ENCODE peak calls at places on chromosomes 6 and 20, in five cellular contexts. D is HepG2, B is H1, L is NT2/D1, O is GM12878. E is an unnamed sample.

GRCh38 chr20:52954849-52955248 is 17.3 kb upstream of the TSHZ2 start:
- DNase-seq in B (no peak), L (no peak), O (no peak), D (no peak), E (no peak)

GRCh38 chr6:25490018-25490865 is 161.8 kb upstream of the SCGN start:
- DNase-seq in B (peak), L (peak), O (peak), D (peak), E (peak)

GRCh38 chr6:134640229-134640628 is 309.7 kb downstream of the ALDH8A1 start:
- DNase-seq in B (no peak), D (no peak), O (no peak), L (no peak), E (no peak)

GRCh38 chr20:14716251-14716650 is 378.8 kb upstream of the FLRT3 start:
- DNase-seq in B (peak), D (no peak), O (no peak), L (peak), E (no peak)

GRCh38 chr6:162543221-162543620 is 184.3 kb downstream of the PRKN start:
- DNase-seq in L (no peak), D (no peak), B (no peak), O (no peak), E (no peak)

GRCh38 chr20:680638-681037 is 5.0 kb upstream of the SCRT2 start:
- DNase-seq in D (no peak), O (no peak), B (no peak), L (no peak), E (no peak)

GRCh38 chr6:21648475-21649050 is 55.0 kb downstream of the SOX4 start:
- DNase-seq in O (no peak), B (no peak), D (no peak), L (no peak), E (no peak)

GRCh38 chr6:9140861-9141534 is 705.7 kb upstream of the SLC35B3 start:
- DNase-seq in L (no peak), O (no peak), D (no peak), B (no peak), E (no peak)

GRCh38 chr20:35360033-35360432 is 51.7 kb downstream of the UQCC1 start:
- DNase-seq in B (no peak), D (no peak), O (no peak), L (no peak), E (no peak)

DNA sequence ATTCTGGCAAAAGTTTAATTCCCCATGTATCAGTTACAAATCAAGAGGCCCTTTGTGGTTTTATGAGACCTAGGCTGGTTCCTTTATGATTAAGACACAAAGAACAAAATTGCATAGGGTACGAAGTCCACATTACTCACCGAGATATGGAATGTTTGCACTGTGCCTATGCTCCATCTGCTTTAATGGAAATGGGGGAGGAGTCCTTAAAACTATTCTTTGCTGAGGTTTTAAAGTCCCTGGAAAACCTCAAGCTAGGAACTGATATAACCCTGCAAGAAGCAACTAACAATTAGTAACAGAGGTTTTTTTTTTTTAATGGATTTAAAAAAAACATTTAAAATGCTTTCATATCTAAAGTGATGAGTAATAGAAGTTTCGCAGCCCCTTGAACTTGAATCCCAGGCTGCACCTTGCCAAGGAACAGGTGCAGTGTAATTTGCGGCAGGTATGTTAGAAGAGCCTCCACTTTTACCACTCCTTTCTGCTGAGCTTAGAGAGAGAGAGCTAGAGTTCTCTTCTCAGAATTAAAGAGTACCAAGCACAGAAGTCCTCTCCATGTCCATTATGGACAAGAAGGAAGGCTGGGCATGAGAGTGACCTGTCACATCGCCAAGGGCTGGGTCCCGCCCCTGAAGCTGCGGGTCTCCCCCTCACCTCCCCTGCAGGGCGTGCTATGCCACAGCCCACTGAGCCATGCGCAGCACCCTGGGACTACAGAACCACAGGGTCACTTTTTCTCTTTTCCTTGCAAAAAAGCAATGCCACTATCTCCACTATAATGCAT is 2.3 kb downstream of the SERPINB1 start:
- DNase-seq in O (no peak), B (no peak), D (peak), L (no peak), E (no peak)
- TF ChIP-seq SUZ12 in O (no peak), B (no peak), D (no peak), L (no peak), E (no peak)

GRCh38 chr20:50200482-50201104 is 10.0 kb downstream of the CEBPB start:
- DNase-seq in L (no peak), B (no peak), O (no peak), D (no peak), E (no peak)
- TF ChIP-seq SUZ12 in L (no peak), B (no peak), O (no peak), D (no peak), E (no peak)

DNA sequence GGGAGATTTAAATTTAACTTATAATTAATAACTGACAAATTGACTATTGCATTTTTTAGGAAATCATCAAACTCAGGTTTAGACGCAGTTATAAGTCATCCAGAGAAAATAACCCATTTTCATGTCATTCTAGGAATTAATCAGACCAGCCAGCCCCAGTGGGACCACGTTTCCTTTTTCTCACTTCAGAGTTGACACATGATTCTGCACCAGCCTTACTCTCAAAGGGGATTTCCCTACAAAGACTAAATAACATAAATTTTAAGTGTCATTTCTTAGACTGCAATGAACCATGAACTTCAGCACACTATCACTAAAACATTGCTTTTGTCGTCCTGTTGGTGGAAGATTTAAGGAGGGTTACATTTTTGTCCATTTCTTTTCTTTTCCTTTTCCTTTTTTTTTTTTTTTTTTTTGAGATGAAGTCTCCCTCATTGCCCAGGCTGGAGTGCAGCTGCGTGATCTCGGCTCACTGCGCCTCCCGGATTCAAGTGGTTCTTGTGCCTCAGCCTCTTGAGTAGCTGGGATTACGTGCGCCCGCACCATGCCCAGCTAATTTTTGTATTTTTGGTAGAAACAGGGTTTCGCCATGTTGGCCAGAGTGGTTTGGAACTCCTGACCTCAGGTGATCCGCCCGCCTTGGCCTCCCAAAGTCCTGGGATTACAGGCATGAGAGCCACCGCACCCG is 3.6 kb downstream of the IPCEF1 start:
- DNase-seq in B (no peak), D (no peak), O (peak), L (no peak), E (no peak)
- TF ChIP-seq SUZ12 in B (no peak), D (no peak), O (no peak), L (no peak), E (no peak)

GRCh38 chr6:32689531-32690505 is 23.4 kb upstream of the HLA-DQB1 start:
- DNase-seq in D (no peak), L (no peak), B (no peak), O (peak), E (no peak)
- TF ChIP-seq SUZ12 in D (no peak), L (no peak), B (no peak), O (no peak), E (no peak)

GRCh38 chr20:44054849-44055248 is 132.1 kb downstream of the JPH2 start:
- DNase-seq in B (no peak), O (no peak), D (no peak), L (no peak), E (no peak)
- TF ChIP-seq SUZ12 in B (no peak), O (no peak), D (no peak), L (no peak), E (no peak)

GRCh38 chr6:165013701-165014100 is 295.7 kb downstream of the C6orf118 start:
- DNase-seq in L (no peak), O (no peak), B (no peak), D (no peak), E (no peak)

GRCh38 chr6:165008971-165009370 is 300.4 kb downstream of the C6orf118 start:
- DNase-seq in D (no peak), O (no peak), L (no peak), B (no peak), E (no peak)

GRCh38 chr6:165010556-165011535 is 298.6 kb downstream of the C6orf118 start:
- DNase-seq in D (no peak), B (no peak), L (no peak), O (no peak), E (no peak)
- TF ChIP-seq SUZ12 in D (no peak), B (no peak), L (no peak), O (no peak), E (no peak)

GRCh38 chr6:95599691-95600090 is 22.4 kb downstream of the MANEA start:
- DNase-seq in D (no peak), O (no peak), L (no peak), B (no peak), E (no peak)

GRCh38 chr6:95596021-95596420 is 18.7 kb downstream of the MANEA start:
- DNase-seq in B (no peak), D (no peak), O (no peak), L (no peak), E (no peak)

GRCh38 chr6:95601133-95601532 is 23.8 kb downstream of the MANEA start:
- DNase-seq in O (no peak), B (no peak), D (no peak), L (no peak), E (no peak)
- TF ChIP-seq SUZ12 in O (no peak), B (no peak), D (no peak), L (no peak), E (no peak)

GRCh38 chr6:118371955-118372354 is 176.1 kb upstream of the PLN start:
- DNase-seq in L (no peak), O (no peak), D (no peak), B (no peak), E (no peak)

GRCh38 chr6:118372413-118372812 is 175.7 kb upstream of the PLN start:
- DNase-seq in D (no peak), O (no peak), L (no peak), B (no peak), E (no peak)

GRCh38 chr6:118382126-118382525 is 166.0 kb upstream of the PLN start:
- DNase-seq in D (no peak), L (no peak), B (no peak), O (no peak), E (no peak)

DNA sequence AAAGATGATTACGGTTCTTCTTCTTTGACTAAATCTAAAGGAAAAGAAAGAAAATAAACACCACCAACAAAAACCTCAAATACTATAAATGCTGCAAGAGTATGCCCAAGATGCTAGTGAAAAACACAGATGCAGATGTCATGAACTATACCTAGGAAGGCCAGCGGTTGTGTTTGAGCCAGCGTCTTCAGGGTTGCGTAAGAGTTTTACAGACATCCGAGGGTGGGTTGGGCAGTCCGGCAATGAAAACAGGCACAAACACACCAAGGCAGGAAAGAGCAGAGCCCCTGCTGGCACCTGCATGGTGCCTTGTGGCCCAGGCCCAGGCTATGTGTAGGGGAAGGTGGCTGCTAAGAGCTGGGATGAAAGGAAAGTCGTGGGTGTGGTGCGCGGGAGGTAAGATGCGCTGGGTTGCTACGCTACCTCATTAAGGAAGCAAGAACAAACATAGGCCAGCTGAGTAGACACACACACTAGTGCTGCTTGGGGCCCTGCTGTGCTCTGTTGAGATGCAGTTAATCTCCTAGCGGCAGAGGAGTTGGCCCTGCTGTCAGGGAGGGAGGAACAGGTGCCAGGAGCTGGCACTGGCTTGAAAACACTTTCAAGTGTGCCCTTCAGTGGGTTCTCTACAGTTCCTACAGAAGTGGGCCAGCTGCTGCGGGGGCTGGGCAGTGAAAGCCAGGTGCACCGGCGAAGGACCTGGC is 170.2 kb upstream of the PLN start:
- DNase-seq in B (peak), L (no peak), O (no peak), D (no peak), E (no peak)
- TF ChIP-seq SUZ12 in B (no peak), L (no peak), O (no peak), D (no peak), E (no peak)

GRCh38 chr20:45038747-45039469 is 62.0 kb downstream of the KCNS1 start:
- DNase-seq in L (no peak), D (no peak), O (no peak), B (no peak), E (no peak)
- TF ChIP-seq SUZ12 in L (no peak), D (no peak), O (no peak), B (no peak), E (no peak)

GRCh38 chr6:165715428-165715827 is 52.4 kb upstream of the PDE10A start:
- DNase-seq in L (no peak), O (no peak), D (no peak), B (no peak), E (no peak)
- TF ChIP-seq SUZ12 in L (no peak), O (no peak), D (no peak), B (no peak), E (no peak)

E was measured in HEK293T.